ENCODE peak calls at places on chromosome 15, in nine cellular contexts. X is SHP77; H is memory B cell; Y is effector CD4-positive, alpha-beta T cell; A is activated T-helper 1 cell treated with Interleukin-2 at 50 U/mL for 16 hours; N is putamen; U is activated CD4-positive, alpha-beta T cell treated with anti-CD3 and anti-CD28 coated beads, Interleukin-2, amount 50 U/mL, for 48 hours; V is NCI-H1092 treated with DMSO at 0.1 percent for 48 hours; K is erythroblast. D is an unnamed sample.

GRCh38 chr15:98648654-98649537 is 557 bp downstream of the IGF1R start:
- DNase-seq in V (no peak), U (peak; percentile 37), N (peak; percentile 64), H (peak; percentile 28), A (peak; percentile 13), K (peak; percentile 67), Y (no peak), X (no peak), D (peak; percentile 60)

GRCh38 chr15:68751622-68752021 is 69.1 kb downstream of the ANP32A start:
- DNase-seq in A (no peak), U (no peak), X (no peak), H (no peak), N (no peak), V (no peak), K (no peak), Y (no peak), D (no peak)

GRCh38 chr15:56598991-56599390 is 134.1 kb upstream of the MNS1 start:
- DNase-seq in N (no peak), Y (no peak), U (no peak), X (no peak), A (no peak), K (no peak), V (no peak), H (no peak), D (no peak)

GRCh38 chr15:100703032-100703578 is 100.7 kb downstream of the ASB7 start:
- DNase-seq in N (no peak), A (no peak), U (peak; percentile 31), Y (no peak), K (peak; percentile 7), X (no peak), V (no peak), H (no peak), D (no peak)

GRCh38 chr15:80890341-80890972 is 99.2 kb downstream of the MESD start:
- DNase-seq in Y (no peak), K (no peak), U (no peak), A (no peak), H (no peak), X (no peak), N (no peak), V (no peak), D (no peak)

GRCh38 chr15:40379853-40380252 is 2.7 kb upstream of the KNSTRN start:
- DNase-seq in H (no peak), U (no peak), N (no peak), V (no peak), A (no peak), X (no peak), K (no peak), Y (no peak), D (no peak)

GRCh38 chr15:29770796-29771195 is 51.5 kb downstream of the TJP1 start:
- DNase-seq in U (no peak), N (no peak), V (no peak), Y (no peak), K (no peak), X (no peak), H (no peak), A (no peak), D (no peak)

GRCh38 chr15:71186971-71187960 is 72.0 kb downstream of the THSD4 start:
- DNase-seq in X (no peak), N (no peak), K (no peak), H (no peak), V (no peak), Y (no peak), A (no peak), U (no peak), D (no peak)

GRCh38 chr15:31389576-31389975 is 62.9 kb downstream of the KLF13 start:
- DNase-seq in K (no peak), U (no peak), Y (no peak), X (no peak), N (no peak), V (no peak), A (no peak), H (no peak), D (no peak)

D was measured in midbrain.